ENCODE peak calls at places on chromosome 19, in seven cellular contexts. D is A549, P is body of pancreas, L is uterus, J is right lobe of liver, C is Peyer's patch, S is lower leg skin. Z is an unnamed sample.

GRCh38 chr19:53871448-53871847 is 3.8 kb downstream of the MYADM start:
- DNase-seq in D (no peak), P (no peak), L (no peak), J (no peak), C (no peak), S (no peak), Z (no peak)

GRCh38 chr19:48085904-48086864 is 24.4 kb downstream of the PLA2G4C start:
- DNase-seq in D (no peak), P (no peak), L (no peak), J (no peak), C (no peak), S (no peak), Z (peak)

GRCh38 chr19:14089662-14090508 is 666 bp downstream of the SAMD1 start:
- DNase-seq in D (peak), P (peak), L (no peak), J (no peak), C (peak), S (no peak), Z (peak)

GRCh38 chr19:39390460-39390758 is 497 bp downstream of the PAF1 start:
- DNase-seq in D (no peak), P (peak), L (peak), J (no peak), C (peak), S (peak), Z (no peak)

GRCh38 chr19:58429745-58430144 is 10.2 kb downstream of the ZNF132 start:
- DNase-seq in D (no peak), P (no peak), L (no peak), J (no peak), C (no peak), S (no peak), Z (no peak)

GRCh38 chr19:17529239-17530158 is 18.1 kb downstream of the PGLS start:
- DNase-seq in D (no peak), P (no peak), L (no peak), J (no peak), C (no peak), S (no peak), Z (no peak)

GRCh38 chr19:18853755-18854427 is 22.1 kb downstream of the UPF1 start:
- DNase-seq in D (no peak), P (no peak), L (no peak), J (no peak), C (no peak), S (no peak), Z (no peak)

GRCh38 chr19:30739394-30739793 is 367.2 kb downstream of the ZNF536 start:
- DNase-seq in D (no peak), P (no peak), L (peak), J (no peak), C (no peak), S (peak), Z (no peak)

GRCh38 chr19:10916602-10917001 is 11.8 kb downstream of the YIPF2 start:
- DNase-seq in D (no peak), P (no peak), L (no peak), J (no peak), C (no peak), S (no peak), Z (no peak)

GRCh38 chr19:19871932-19872331 is 6.2 kb downstream of the ZNF253 start:
- DNase-seq in D (no peak), P (no peak), L (no peak), J (no peak), C (no peak), S (no peak), Z (no peak)

GRCh38 chr19:54517483-54517882 is 14.9 kb downstream of the LAIR2 start:
- DNase-seq in D (peak), P (peak), L (no peak), J (no peak), C (peak), S (no peak), Z (peak)

GRCh38 chr19:18603255-18603957 is 3.2 kb downstream of the CRLF1 start:
- DNase-seq in D (peak), P (no peak), L (no peak), J (no peak), C (no peak), S (no peak), Z (peak)

GRCh38 chr19:18879579-18880373 is 16.2 kb downstream of the CERS1 start:
- DNase-seq in D (peak), P (peak), L (no peak), J (peak), C (peak), S (no peak), Z (peak)

GRCh38 chr19:2365201-2365970 is 5.3 kb downstream of the TMPRSS9 start:
- DNase-seq in D (no peak), P (no peak), L (no peak), J (no peak), C (no peak), S (no peak), Z (no peak)

GRCh38 chr19:17156947-17157302 is 58.2 kb upstream of the USE1 start:
- DNase-seq in D (no peak), P (no peak), L (no peak), J (no peak), C (peak), S (peak), Z (no peak)

DNA sequence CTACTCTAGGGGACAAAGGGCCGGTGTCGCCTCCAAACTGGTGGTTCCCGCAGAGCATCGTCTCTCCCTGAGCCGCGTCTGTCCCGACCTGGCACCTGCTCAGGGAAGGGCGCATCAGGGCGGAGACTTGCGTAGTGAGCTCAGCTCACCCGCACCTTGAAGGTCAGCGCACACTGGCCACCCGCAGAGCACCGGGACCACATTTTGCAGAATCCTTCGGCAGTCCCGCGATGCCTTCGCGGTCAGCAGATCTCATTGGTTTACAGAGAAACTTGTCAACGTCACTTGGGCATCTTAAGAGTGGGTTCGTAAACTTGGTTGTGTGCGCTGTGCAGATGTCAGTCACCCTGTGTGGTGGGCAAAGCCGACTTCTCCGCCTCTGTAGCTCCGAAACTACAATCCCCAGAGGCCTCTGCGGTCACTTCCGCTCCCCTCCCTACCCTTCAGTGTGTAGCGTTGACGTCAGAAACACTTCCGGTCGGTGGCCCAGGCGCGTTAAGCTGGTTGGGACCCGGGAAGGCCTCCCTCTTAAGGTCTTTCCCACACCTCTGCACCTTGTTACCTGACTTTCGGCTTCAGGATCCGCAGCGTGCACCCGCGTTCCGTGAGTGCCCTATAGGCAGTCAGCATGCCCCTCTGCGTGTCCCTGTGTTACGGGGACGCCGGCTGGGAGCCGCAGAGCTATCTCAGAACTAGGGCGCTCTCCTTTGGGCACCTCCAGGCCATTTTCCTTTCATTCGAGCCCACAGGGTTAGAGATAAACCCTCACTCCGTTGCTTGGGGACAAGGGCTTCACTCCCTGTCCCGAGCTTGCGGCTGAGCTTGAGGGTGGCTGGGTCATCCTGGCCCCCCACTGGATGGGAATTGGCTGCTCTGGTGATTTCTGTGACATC is 36.5 kb upstream of the ZNF527 start:
- DNase-seq in D (no peak), P (peak), L (peak), J (peak), C (peak), S (peak), Z (peak)
- TF ChIP-seq POLR2A in D (no peak), P (peak), L (peak), J (peak), C (peak), S (no peak), Z (peak)

GRCh38 chr19:38389101-38389925 is 816 bp downstream of the SPRED3 start:
- DNase-seq in D (peak), P (no peak), L (no peak), J (no peak), C (no peak), S (no peak), Z (no peak)
- TF ChIP-seq POLR2A in D (no peak), P (peak), L (no peak), J (no peak), C (no peak), S (no peak), Z (no peak)

GRCh38 chr19:1050989-1051788 is 11.3 kb downstream of the ABCA7 start:
- DNase-seq in D (no peak), P (no peak), L (no peak), J (no peak), C (no peak), S (no peak), Z (no peak)
- TF ChIP-seq POLR2A in D (no peak), P (no peak), L (no peak), J (no peak), C (no peak), S (no peak), Z (no peak)

GRCh38 chr19:798415-799075 is 1.3 kb downstream of the PTBP1 start:
- DNase-seq in D (no peak), P (peak), L (no peak), J (peak), C (peak), S (no peak), Z (peak)
- TF ChIP-seq POLR2A in D (no peak), P (no peak), L (no peak), J (peak), C (peak), S (no peak), Z (no peak)

GRCh38 chr19:40445945-40446784 is 2.0 kb upstream of the SERTAD3 start:
- DNase-seq in D (peak), P (no peak), L (no peak), J (no peak), C (no peak), S (no peak), Z (peak)
- TF ChIP-seq POLR2A in D (no peak), P (no peak), L (no peak), J (no peak), C (no peak), S (no peak), Z (peak)

DNA sequence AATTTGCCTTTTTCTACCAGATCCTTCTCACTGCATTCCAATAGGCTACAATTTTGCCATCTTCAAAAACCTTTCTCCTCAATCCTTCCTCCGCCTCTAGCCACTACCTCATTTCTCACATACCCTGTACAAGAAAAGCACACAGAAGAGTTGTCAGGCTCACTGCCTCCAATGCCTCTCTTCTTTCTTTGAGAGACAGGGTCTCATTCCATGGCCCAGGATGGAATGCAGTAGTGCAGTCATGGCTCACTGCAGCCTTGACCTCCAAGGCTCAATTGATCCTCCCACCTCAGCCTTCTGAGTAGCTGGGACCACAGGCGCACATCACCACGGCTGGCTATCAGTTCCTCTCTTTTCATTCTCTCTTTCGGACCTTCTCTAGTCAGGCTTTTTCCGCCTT is 36.8 kb upstream of the FXYD3 start:
- DNase-seq in D (no peak), P (no peak), L (no peak), J (no peak), C (no peak), S (no peak), Z (no peak)
- TF ChIP-seq POLR2A in D (no peak), P (no peak), L (no peak), J (no peak), C (no peak), S (no peak), Z (no peak)